ENCODE peak calls at places on chromosomes 16 and 17, in seven cellular contexts. C is BJ; X is CD4-positive, alpha-beta memory T cell; F is activated CD4-positive, alpha-beta T cell treated with anti-CD3 and anti-CD28 coated beads, Interleukin-2, amount 50 U/mL, for 4 hours; Z is ovary; N is NCI-H2029; Y is psoas muscle. M is an unnamed sample.
A peak's percentile ranks its signal among the peaks of the same experiment; 100 is the strongest.

GRCh38 chr16:21599994-21600773 is 807 bp downstream of the METTL9 start:
- DNase-seq in C (no peak), X (peak; percentile 60), F (peak; percentile 4), Z (no peak), N (no peak), Y (no peak), M (peak; percentile 58)

GRCh38 chr17:43608313-43608712 is 53.4 kb downstream of the MEOX1 start:
- DNase-seq in C (no peak), X (no peak), F (no peak), Z (no peak), N (no peak), Y (no peak), M (no peak)

GRCh38 chr17:70168979-70169706 is at the start of gene KCNJ2:
- DNase-seq in C (peak; percentile 26), X (no peak), F (peak; percentile 1), Z (peak; percentile 81), N (peak; percentile 61), Y (peak; percentile 90), M (peak; percentile 91)

GRCh38 chr16:54106078-54106477 is 180.5 kb downstream of the IRX3 start:
- DNase-seq in C (no peak), X (no peak), F (no peak), Z (no peak), N (peak; percentile 1), Y (no peak), M (no peak)

GRCh38 chr16:55907661-55908060 is 32.5 kb upstream of the CES5A start:
- DNase-seq in C (no peak), X (no peak), F (no peak), Z (no peak), N (no peak), Y (no peak), M (no peak)

GRCh38 chr17:49343273-49343672 is 18.8 kb downstream of the ZNF652 start:
- DNase-seq in C (no peak), X (peak; percentile 56), F (no peak), Z (no peak), N (no peak), Y (no peak), M (no peak)

GRCh38 chr16:23464196-23464595 is 11.2 kb upstream of the COG7 start:
- DNase-seq in C (no peak), X (no peak), F (no peak), Z (no peak), N (no peak), Y (no peak), M (no peak)

GRCh38 chr17:72640415-72641165 is 451.9 kb downstream of the SLC39A11 start:
- DNase-seq in C (no peak), X (no peak), F (no peak), Z (no peak), N (peak; percentile 28), Y (no peak), M (no peak)

GRCh38 chr17:19386974-19387920 is at the start of gene MFAP4:
- DNase-seq in C (peak; percentile 68), X (no peak), F (no peak), Z (peak; percentile 91), N (no peak), Y (peak; percentile 75), M (peak; percentile 81)

GRCh38 chr16:58329147-58329546 is 34.3 kb upstream of the PRSS54 start:
- DNase-seq in C (no peak), X (no peak), F (no peak), Z (no peak), N (no peak), Y (no peak), M (no peak)

GRCh38 chr16:22193134-22193411 is 13.0 kb upstream of the EEF2K start:
- DNase-seq in C (no peak), X (no peak), F (no peak), Z (peak; percentile 17), N (no peak), Y (no peak), M (no peak)

GRCh38 chr16:51164167-51164566 is 13.1 kb upstream of the SALL1 start:
- DNase-seq in C (no peak), X (no peak), F (no peak), Z (no peak), N (no peak), Y (no peak), M (no peak)

GRCh38 chr16:21685034-21685455 is 21.3 kb downstream of the OTOA start:
- DNase-seq in C (no peak), X (no peak), F (no peak), Z (no peak), N (no peak), Y (no peak), M (no peak)

GRCh38 chr16:19162085-19162484 is 6.0 kb upstream of the SYT17 start:
- DNase-seq in C (no peak), X (no peak), F (no peak), Z (no peak), N (no peak), Y (no peak), M (no peak)

GRCh38 chr16:88769617-88770458 is 15.2 kb downstream of the PIEZO1 start:
- DNase-seq in C (no peak), X (peak; percentile 35), F (no peak), Z (no peak), N (peak; percentile 47), Y (no peak), M (no peak)

GRCh38 chr17:44769647-44770084 is 10.9 kb downstream of the ADAM11 start:
- DNase-seq in C (no peak), X (no peak), F (no peak), Z (no peak), N (no peak), Y (no peak), M (no peak)

GRCh38 chr17:8151641-8152111 is 528 bp downstream of the PER1 start:
- DNase-seq in C (no peak), X (peak; percentile 74), F (no peak), Z (peak; percentile 88), N (peak; percentile 19), Y (peak; percentile 96), M (peak; percentile 92)

GRCh38 chr17:39699818-39700147 is at the start of gene ERBB2:
- DNase-seq in C (peak; percentile 33), X (no peak), F (no peak), Z (peak; percentile 74), N (no peak), Y (peak; percentile 70), M (peak; percentile 83)

GRCh38 chr17:42287305-42288077 is 807 bp upstream of the STAT5A start:
- DNase-seq in C (no peak), X (peak; percentile 78), F (peak; percentile 65), Z (peak; percentile 57), N (no peak), Y (peak; percentile 47), M (peak; percentile 81)

GRCh38 chr16:78563905-78564304 is 464.5 kb downstream of the WWOX start:
- DNase-seq in C (no peak), X (no peak), F (no peak), Z (no peak), N (no peak), Y (no peak), M (no peak)

GRCh38 chr16:85141491-85142128 is 29.3 kb upstream of the CIBAR2 start:
- DNase-seq in C (no peak), X (no peak), F (no peak), Z (no peak), N (no peak), Y (no peak), M (no peak)

GRCh38 chr16:11734025-11734652 is 8.5 kb downstream of the TXNDC11 start:
- DNase-seq in C (no peak), X (no peak), F (no peak), Z (no peak), N (no peak), Y (no peak), M (no peak)

GRCh38 chr17:80384078-80384960 is 30.6 kb upstream of the ENDOV start:
- DNase-seq in C (no peak), X (no peak), F (no peak), Z (no peak), N (no peak), Y (no peak), M (peak; percentile 51)

GRCh38 chr17:1452836-1453235 is 3.2 kb downstream of the CRK start:
- DNase-seq in C (no peak), X (no peak), F (no peak), Z (no peak), N (no peak), Y (no peak), M (no peak)

GRCh38 chr17:59427425-59427921 is 96.0 kb downstream of the YPEL2 start:
- DNase-seq in C (no peak), X (no peak), F (peak; percentile 16), Z (no peak), N (no peak), Y (no peak), M (no peak)

GRCh38 chr16:74769791-74770190 is 4.8 kb downstream of the FA2H start:
- DNase-seq in C (no peak), X (no peak), F (no peak), Z (no peak), N (no peak), Y (no peak), M (no peak)

GRCh38 chr17:45346255-45347015 is 29.6 kb upstream of the MAP3K14 start:
- DNase-seq in C (no peak), X (no peak), F (no peak), Z (peak; percentile 38), N (no peak), Y (peak; percentile 31), M (peak; percentile 57)

GRCh38 chr16:50302472-50303005 is 36.2 kb downstream of the ADCY7 start:
- DNase-seq in C (no peak), X (no peak), F (no peak), Z (no peak), N (no peak), Y (no peak), M (no peak)

GRCh38 chr16:14496047-14496770 is 133.9 kb downstream of the PARN start:
- DNase-seq in C (no peak), X (no peak), F (no peak), Z (no peak), N (no peak), Y (no peak), M (no peak)

GRCh38 chr16:70529051-70529777 is 5.6 kb downstream of the SF3B3 start:
- DNase-seq in C (peak; percentile 26), X (no peak), F (no peak), Z (no peak), N (no peak), Y (no peak), M (no peak)

GRCh38 chr16:88746511-88746910 is 38.5 kb downstream of the PIEZO1 start:
- DNase-seq in C (no peak), X (peak; percentile 19), F (no peak), Z (peak; percentile 62), N (no peak), Y (peak; percentile 61), M (no peak)

M was measured in sciatic nerve.